ENCODE peak calls at places on chromosomes 12 and 14, in nine cellular contexts. One of them, this sample, is unnamed.

GRCh38 chr14:72492196-72492595 is 401.7 kb downstream of the DPF3 start:
- DNase-seq in NCI-H2081: no peak
- DNase-seq in amniotic stem cell: no peak
- DNase-seq in D341Med: no peak
- DNase-seq in activated effector memory CD4-positive, alpha-beta T cell treated with Interleukin-2 at 50 U/mL for 16 hours: no peak
- DNase-seq in EL: no peak
- DNase-seq in stimulated activated CD8-positive, alpha-beta memory T cell treated with anti-CD3 and anti-CD28 coated beads, Interleukin-4, amount 100 ng/mL, for 1 hour: no peak
- DNase-seq in aorta: no peak
- DNase-seq in Calu3: no peak
- DNase-seq in this sample: no peak

GRCh38 chr14:74610866-74611671 is 968 bp downstream of the LTBP2 start:
- DNase-seq in NCI-H2081: no peak
- DNase-seq in amniotic stem cell: peak
- DNase-seq in D341Med: no peak
- DNase-seq in activated effector memory CD4-positive, alpha-beta T cell treated with Interleukin-2 at 50 U/mL for 16 hours: no peak
- DNase-seq in EL: no peak
- DNase-seq in stimulated activated CD8-positive, alpha-beta memory T cell treated with anti-CD3 and anti-CD28 coated beads, Interleukin-4, amount 100 ng/mL, for 1 hour: no peak
- DNase-seq in aorta: no peak
- DNase-seq in Calu3: no peak
- DNase-seq in this sample: no peak

GRCh38 chr12:90964616-90965015 is 9.6 kb upstream of the CCER1 start:
- DNase-seq in NCI-H2081: no peak
- DNase-seq in amniotic stem cell: no peak
- DNase-seq in D341Med: no peak
- DNase-seq in activated effector memory CD4-positive, alpha-beta T cell treated with Interleukin-2 at 50 U/mL for 16 hours: no peak
- DNase-seq in EL: no peak
- DNase-seq in stimulated activated CD8-positive, alpha-beta memory T cell treated with anti-CD3 and anti-CD28 coated beads, Interleukin-4, amount 100 ng/mL, for 1 hour: no peak
- DNase-seq in aorta: no peak
- DNase-seq in Calu3: no peak
- DNase-seq in this sample: no peak

GRCh38 chr12:104603545-104603973 is 146.8 kb downstream of the CHST11 start:
- DNase-seq in NCI-H2081: no peak
- DNase-seq in amniotic stem cell: no peak
- DNase-seq in D341Med: no peak
- DNase-seq in activated effector memory CD4-positive, alpha-beta T cell treated with Interleukin-2 at 50 U/mL for 16 hours: no peak
- DNase-seq in EL: peak
- DNase-seq in stimulated activated CD8-positive, alpha-beta memory T cell treated with anti-CD3 and anti-CD28 coated beads, Interleukin-4, amount 100 ng/mL, for 1 hour: no peak
- DNase-seq in aorta: no peak
- DNase-seq in Calu3: no peak
- DNase-seq in this sample: no peak

GRCh38 chr12:12823308-12823707 is 10.2 kb downstream of the DDX47 start:
- DNase-seq in NCI-H2081: no peak
- DNase-seq in amniotic stem cell: peak
- DNase-seq in D341Med: no peak
- DNase-seq in activated effector memory CD4-positive, alpha-beta T cell treated with Interleukin-2 at 50 U/mL for 16 hours: no peak
- DNase-seq in EL: peak
- DNase-seq in stimulated activated CD8-positive, alpha-beta memory T cell treated with anti-CD3 and anti-CD28 coated beads, Interleukin-4, amount 100 ng/mL, for 1 hour: no peak
- DNase-seq in aorta: no peak
- DNase-seq in Calu3: no peak
- DNase-seq in this sample: peak

GRCh38 chr14:76695263-76695920 is 65.9 kb upstream of the VASH1 start:
- DNase-seq in NCI-H2081: no peak
- DNase-seq in amniotic stem cell: no peak
- DNase-seq in D341Med: no peak
- DNase-seq in activated effector memory CD4-positive, alpha-beta T cell treated with Interleukin-2 at 50 U/mL for 16 hours: no peak
- DNase-seq in EL: no peak
- DNase-seq in stimulated activated CD8-positive, alpha-beta memory T cell treated with anti-CD3 and anti-CD28 coated beads, Interleukin-4, amount 100 ng/mL, for 1 hour: no peak
- DNase-seq in aorta: no peak
- DNase-seq in Calu3: no peak
- DNase-seq in this sample: no peak

GRCh38 chr12:82688035-82688501 is 1.4 kb downstream of the TMTC2 start:
- DNase-seq in NCI-H2081: no peak
- DNase-seq in amniotic stem cell: no peak
- DNase-seq in D341Med: no peak
- DNase-seq in activated effector memory CD4-positive, alpha-beta T cell treated with Interleukin-2 at 50 U/mL for 16 hours: no peak
- DNase-seq in EL: peak
- DNase-seq in stimulated activated CD8-positive, alpha-beta memory T cell treated with anti-CD3 and anti-CD28 coated beads, Interleukin-4, amount 100 ng/mL, for 1 hour: no peak
- DNase-seq in aorta: no peak
- DNase-seq in Calu3: no peak
- DNase-seq in this sample: no peak

GRCh38 chr14:49622022-49622607 is 1.5 kb downstream of the MGAT2 start:
- DNase-seq in NCI-H2081: no peak
- DNase-seq in amniotic stem cell: no peak
- DNase-seq in D341Med: no peak
- DNase-seq in activated effector memory CD4-positive, alpha-beta T cell treated with Interleukin-2 at 50 U/mL for 16 hours: no peak
- DNase-seq in EL: peak
- DNase-seq in stimulated activated CD8-positive, alpha-beta memory T cell treated with anti-CD3 and anti-CD28 coated beads, Interleukin-4, amount 100 ng/mL, for 1 hour: no peak
- DNase-seq in aorta: no peak
- DNase-seq in Calu3: no peak
- DNase-seq in this sample: no peak

GRCh38 chr12:82740129-82741000 is 53.7 kb downstream of the TMTC2 start:
- DNase-seq in NCI-H2081: no peak
- DNase-seq in amniotic stem cell: peak
- DNase-seq in D341Med: no peak
- DNase-seq in activated effector memory CD4-positive, alpha-beta T cell treated with Interleukin-2 at 50 U/mL for 16 hours: no peak
- DNase-seq in EL: peak
- DNase-seq in stimulated activated CD8-positive, alpha-beta memory T cell treated with anti-CD3 and anti-CD28 coated beads, Interleukin-4, amount 100 ng/mL, for 1 hour: no peak
- DNase-seq in aorta: no peak
- DNase-seq in Calu3: peak
- DNase-seq in this sample: peak

GRCh38 chr14:71141701-71142374 is 234.6 kb downstream of the PCNX1 start:
- DNase-seq in NCI-H2081: no peak
- DNase-seq in amniotic stem cell: no peak
- DNase-seq in D341Med: no peak
- DNase-seq in activated effector memory CD4-positive, alpha-beta T cell treated with Interleukin-2 at 50 U/mL for 16 hours: no peak
- DNase-seq in EL: peak
- DNase-seq in stimulated activated CD8-positive, alpha-beta memory T cell treated with anti-CD3 and anti-CD28 coated beads, Interleukin-4, amount 100 ng/mL, for 1 hour: no peak
- DNase-seq in aorta: no peak
- DNase-seq in Calu3: no peak
- DNase-seq in this sample: no peak

GRCh38 chr12:106423291-106423690 is 65.7 kb downstream of the POLR3B start:
- DNase-seq in NCI-H2081: no peak
- DNase-seq in amniotic stem cell: no peak
- DNase-seq in D341Med: no peak
- DNase-seq in activated effector memory CD4-positive, alpha-beta T cell treated with Interleukin-2 at 50 U/mL for 16 hours: no peak
- DNase-seq in EL: no peak
- DNase-seq in stimulated activated CD8-positive, alpha-beta memory T cell treated with anti-CD3 and anti-CD28 coated beads, Interleukin-4, amount 100 ng/mL, for 1 hour: no peak
- DNase-seq in aorta: no peak
- DNase-seq in Calu3: no peak
- DNase-seq in this sample: no peak

GRCh38 chr14:23119362-23120327 is 590 bp upstream of the CEBPE start:
- DNase-seq in NCI-H2081: no peak
- DNase-seq in amniotic stem cell: no peak
- DNase-seq in D341Med: no peak
- DNase-seq in activated effector memory CD4-positive, alpha-beta T cell treated with Interleukin-2 at 50 U/mL for 16 hours: peak
- DNase-seq in EL: no peak
- DNase-seq in stimulated activated CD8-positive, alpha-beta memory T cell treated with anti-CD3 and anti-CD28 coated beads, Interleukin-4, amount 100 ng/mL, for 1 hour: no peak
- DNase-seq in aorta: peak
- DNase-seq in Calu3: no peak
- DNase-seq in this sample: no peak

GRCh38 chr12:11652351-11653040 is 3.0 kb downstream of the ETV6 start:
- DNase-seq in NCI-H2081: no peak
- DNase-seq in amniotic stem cell: no peak
- DNase-seq in D341Med: no peak
- DNase-seq in activated effector memory CD4-positive, alpha-beta T cell treated with Interleukin-2 at 50 U/mL for 16 hours: no peak
- DNase-seq in EL: peak
- DNase-seq in stimulated activated CD8-positive, alpha-beta memory T cell treated with anti-CD3 and anti-CD28 coated beads, Interleukin-4, amount 100 ng/mL, for 1 hour: no peak
- DNase-seq in aorta: no peak
- DNase-seq in Calu3: peak
- DNase-seq in this sample: no peak